ENCODE peak calls at places on chromosomes 1 and 21, in nine cellular contexts. G is activated CD4-positive, CD25-positive, alpha-beta regulatory T cell treated with anti-CD3 and anti-CD28 coated beads, Interleukin-2, amount 50 U/mL, for 16 hours; N is cerebellar cortex; H is caudate nucleus; S is NCI-H2081; U is omental fat pad; M is epithelial cell of prostate; X is NCI-H774; E is NCI-H1417 treated with DMSO at 0.1 percent for 48 hours. C is an unnamed sample.
A peak's percentile ranks its signal among the peaks of the same experiment; 100 is the strongest.

GRCh38 chr1:201719812-201720521 is 109.0 kb upstream of the IPO9 start:
- DNase-seq in E (no peak), N (no peak), S (no peak), G (no peak), M (no peak), X (no peak), U (no peak), H (peak; percentile 81), C (peak; percentile 33)

GRCh38 chr1:236603896-236604217 is 459 bp downstream of the HEATR1 start:
- DNase-seq in E (no peak), U (no peak), H (no peak), G (no peak), S (peak; percentile 6), N (peak; percentile 3), X (no peak), M (no peak), C (no peak)

GRCh38 chr1:231039161-231040018 is 664 bp downstream of the FAM89A start:
- DNase-seq in H (no peak), S (no peak), M (no peak), X (peak; percentile 32), G (no peak), N (no peak), U (no peak), E (no peak), C (no peak)

GRCh38 chr1:36401602-36402517 is 4.2 kb upstream of the LSM10 start:
- DNase-seq in M (no peak), E (no peak), U (no peak), S (no peak), H (no peak), G (no peak), N (no peak), X (no peak), C (no peak)

GRCh38 chr21:45123440-45123839 is 49.1 kb downstream of the ADARB1 start:
- DNase-seq in M (no peak), U (no peak), H (no peak), E (no peak), G (no peak), S (no peak), N (no peak), X (no peak), C (no peak)

GRCh38 chr1:226029568-226030225 is 30.6 kb upstream of the SDE2 start:
- DNase-seq in U (no peak), M (no peak), N (peak; percentile 88), E (no peak), S (no peak), G (no peak), X (no peak), H (no peak), C (no peak)

GRCh38 chr1:53092659-53093450 is 30.8 kb downstream of the PODN start:
- DNase-seq in X (no peak), M (no peak), N (no peak), H (no peak), S (no peak), U (no peak), E (no peak), G (no peak), C (no peak)

GRCh38 chr1:30197959-30198760 is 525.2 kb downstream of the MATN1 start:
- DNase-seq in S (no peak), E (no peak), U (no peak), H (no peak), X (no peak), M (no peak), G (no peak), N (no peak), C (no peak)

GRCh38 chr1:109821831-109822745 is 58.4 kb upstream of the EPS8L3 start:
- DNase-seq in U (no peak), X (no peak), E (no peak), S (no peak), N (no peak), M (no peak), H (no peak), G (no peak), C (no peak)

GRCh38 chr1:29811727-29812396 is 575.5 kb downstream of the PTPRU start:
- DNase-seq in E (no peak), G (no peak), X (no peak), U (no peak), N (no peak), M (no peak), H (no peak), S (no peak), C (no peak)

GRCh38 chr1:219446288-219446687 is 166.6 kb downstream of the ZC3H11B start:
- DNase-seq in U (no peak), X (no peak), G (no peak), E (no peak), S (no peak), H (no peak), N (no peak), M (no peak), C (no peak)

GRCh38 chr1:6472391-6472790 is 6.4 kb upstream of the TNFRSF25 start:
- DNase-seq in U (no peak), E (no peak), H (no peak), G (no peak), S (no peak), X (no peak), N (no peak), M (no peak), C (no peak)

GRCh38 chr1:35406103-35406502 is 137.6 kb downstream of the ZMYM4 start:
- DNase-seq in U (no peak), N (no peak), G (no peak), H (no peak), S (no peak), E (no peak), X (no peak), M (no peak), C (no peak)

GRCh38 chr1:234185438-234185837 is 187.8 kb upstream of the COA6 start:
- DNase-seq in N (no peak), H (no peak), S (no peak), X (no peak), U (no peak), G (no peak), M (no peak), E (no peak), C (no peak)

GRCh38 chr1:6450943-6451373 is 15.0 kb downstream of the TNFRSF25 start:
- DNase-seq in H (no peak), E (no peak), U (no peak), S (no peak), G (no peak), N (no peak), M (no peak), X (no peak), C (no peak)

GRCh38 chr21:36429672-36430546 is 44.7 kb downstream of the CHAF1B start:
- DNase-seq in N (no peak), H (no peak), E (no peak), M (peak; percentile 99), U (peak; percentile 56), X (no peak), G (peak; percentile 11), S (no peak), C (no peak)

GRCh38 chr21:31235671-31236450 is 108.2 kb downstream of the TIAM1 start:
- DNase-seq in M (peak; percentile 31), X (no peak), U (no peak), H (no peak), E (no peak), N (no peak), S (no peak), G (no peak), C (no peak)

GRCh38 chr1:51264470-51264869 is 28.4 kb downstream of the RNF11 start:
- DNase-seq in U (no peak), M (no peak), H (no peak), E (no peak), G (no peak), X (no peak), S (no peak), N (no peak), C (no peak)

GRCh38 chr1:212062832-212063438 is 27.4 kb downstream of the DTL start:
- DNase-seq in E (no peak), G (no peak), U (no peak), X (peak; percentile 9), N (peak; percentile 50), M (no peak), H (no peak), S (peak; percentile 62), C (peak; percentile 25)

C was measured in DMS 273 treated with DMSO at 0.1 percent for 48 hours.